ENCODE peak calls at places on chromosomes 2 and 18, in four cellular contexts. One of them, this sample, is unnamed.

GRCh38 chr2:39437522-39438296 is 624 bp upstream of the MAP4K3 start:
- DNase-seq in suprapubic skin: no peak
- DNase-seq in NB4: no peak
- DNase-seq in ovary: peak
- DNase-seq in this sample: no peak

GRCh38 chr2:215745316-215745715 is 268.0 kb downstream of the MREG start:
- DNase-seq in suprapubic skin: no peak
- DNase-seq in NB4: no peak
- DNase-seq in ovary: no peak
- DNase-seq in this sample: no peak

GRCh38 chr18:45505497-45506206 is 109.6 kb upstream of the SLC14A2 start:
- DNase-seq in suprapubic skin: no peak
- DNase-seq in NB4: no peak
- DNase-seq in ovary: no peak
- DNase-seq in this sample: no peak

GRCh38 chr18:68263481-68263880 is 451.4 kb downstream of the TMX3 start:
- DNase-seq in suprapubic skin: no peak
- DNase-seq in NB4: no peak
- DNase-seq in ovary: no peak
- DNase-seq in this sample: no peak

GRCh38 chr2:174784316-174784715 is 20.0 kb upstream of the CHRNA1 start:
- DNase-seq in suprapubic skin: no peak
- DNase-seq in NB4: no peak
- DNase-seq in ovary: no peak
- DNase-seq in this sample: no peak

GRCh38 chr2:203649176-203649814 is 57.1 kb upstream of the CD28 start:
- DNase-seq in suprapubic skin: no peak
- DNase-seq in NB4: no peak
- DNase-seq in ovary: no peak
- DNase-seq in this sample: no peak

GRCh38 chr18:79156330-79156729 is 87.1 kb downstream of the ATP9B start:
- DNase-seq in suprapubic skin: no peak
- DNase-seq in NB4: peak
- DNase-seq in ovary: no peak
- DNase-seq in this sample: no peak

GRCh38 chr2:70947556-70948184 is 12.0 kb downstream of the ATP6V1B1 start:
- DNase-seq in suprapubic skin: no peak
- DNase-seq in NB4: no peak
- DNase-seq in ovary: no peak
- DNase-seq in this sample: peak

GRCh38 chr2:159051656-159052055 is 83.2 kb downstream of the TANC1 start:
- DNase-seq in suprapubic skin: no peak
- DNase-seq in NB4: no peak
- DNase-seq in ovary: no peak
- DNase-seq in this sample: no peak

GRCh38 chr2:72562451-72563153 is 263.2 kb downstream of the EXOC6B start:
- DNase-seq in suprapubic skin: no peak
- DNase-seq in NB4: no peak
- DNase-seq in ovary: no peak
- DNase-seq in this sample: no peak

GRCh38 chr2:101983486-101983885 is 8.3 kb upstream of the IL1R2 start:
- DNase-seq in suprapubic skin: no peak
- DNase-seq in NB4: no peak
- DNase-seq in ovary: no peak
- DNase-seq in this sample: no peak

GRCh38 chr2:32068-32467 is 14.2 kb downstream of the FAM110C start:
- DNase-seq in suprapubic skin: no peak
- DNase-seq in NB4: no peak
- DNase-seq in ovary: no peak
- DNase-seq in this sample: no peak

GRCh38 chr2:105431367-105432088 is 32.7 kb upstream of the FHL2 start:
- DNase-seq in suprapubic skin: no peak
- DNase-seq in NB4: no peak
- DNase-seq in ovary: peak
- DNase-seq in this sample: no peak

GRCh38 chr2:85886585-85886984 is 2.2 kb downstream of the ST3GAL5 start:
- DNase-seq in suprapubic skin: peak
- DNase-seq in NB4: peak
- DNase-seq in ovary: peak
- DNase-seq in this sample: no peak
- TF ChIP-seq CTCF in suprapubic skin: no peak
- TF ChIP-seq CTCF in NB4: no peak
- TF ChIP-seq CTCF in ovary: no peak
- TF ChIP-seq CTCF in this sample: no peak

GRCh38 chr2:60335533-60336237 is 217.8 kb downstream of the BCL11A start:
- DNase-seq in suprapubic skin: no peak
- DNase-seq in NB4: peak
- DNase-seq in ovary: no peak
- DNase-seq in this sample: no peak
- TF ChIP-seq CTCF in suprapubic skin: no peak
- TF ChIP-seq CTCF in NB4: no peak
- TF ChIP-seq CTCF in ovary: no peak
- TF ChIP-seq CTCF in this sample: no peak

DNA sequence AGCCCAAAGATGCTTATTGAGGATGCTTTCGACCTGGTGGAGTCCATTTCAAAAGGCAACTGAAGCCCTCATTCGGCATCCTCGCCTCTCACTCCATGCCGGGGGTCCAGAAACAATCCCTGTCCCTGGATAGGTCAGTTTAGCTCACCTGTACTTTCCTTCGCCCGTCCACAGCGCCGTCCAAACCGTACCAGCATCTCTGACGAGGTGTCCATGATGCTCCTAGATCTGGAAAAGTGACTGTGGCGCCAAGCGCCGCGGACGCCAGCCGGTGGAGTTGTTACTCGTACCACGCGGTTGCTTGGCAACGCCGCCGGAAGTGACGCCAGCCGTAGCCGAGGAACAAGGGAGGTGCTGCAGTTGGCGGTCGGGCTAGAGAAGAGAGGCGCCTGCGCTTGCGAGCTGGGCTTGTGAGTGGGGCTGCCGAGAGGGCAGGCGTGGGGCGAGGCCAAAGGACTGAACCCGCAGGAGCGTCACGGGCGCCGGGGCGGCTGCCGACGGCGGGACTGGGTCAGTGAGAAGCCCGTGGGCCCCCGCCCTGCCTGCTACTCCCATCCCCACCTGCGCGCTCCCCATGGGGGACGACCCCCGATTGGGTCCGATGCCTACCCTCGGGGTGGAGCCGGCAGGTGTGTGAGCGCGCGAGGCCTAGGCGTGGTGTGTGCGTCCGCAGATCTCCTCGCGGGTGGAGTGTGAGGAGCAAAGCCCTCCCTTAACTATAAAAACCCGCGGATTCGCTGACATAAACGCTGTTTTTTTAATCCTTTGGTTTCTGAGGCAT is at the start of the genes CFAP210 and PHOSPHO2:
- DNase-seq in suprapubic skin: peak
- DNase-seq in NB4: peak
- DNase-seq in ovary: peak
- DNase-seq in this sample: peak
- TF ChIP-seq CTCF in suprapubic skin: no peak
- TF ChIP-seq CTCF in NB4: no peak
- TF ChIP-seq CTCF in ovary: peak
- TF ChIP-seq CTCF in this sample: no peak

GRCh38 chr18:49708674-49709580 is 104.4 kb downstream of the ACAA2 start:
- DNase-seq in suprapubic skin: no peak
- DNase-seq in NB4: no peak
- DNase-seq in ovary: no peak
- DNase-seq in this sample: no peak
- TF ChIP-seq CTCF in suprapubic skin: no peak
- TF ChIP-seq CTCF in NB4: no peak
- TF ChIP-seq CTCF in ovary: no peak
- TF ChIP-seq CTCF in this sample: no peak

DNA sequence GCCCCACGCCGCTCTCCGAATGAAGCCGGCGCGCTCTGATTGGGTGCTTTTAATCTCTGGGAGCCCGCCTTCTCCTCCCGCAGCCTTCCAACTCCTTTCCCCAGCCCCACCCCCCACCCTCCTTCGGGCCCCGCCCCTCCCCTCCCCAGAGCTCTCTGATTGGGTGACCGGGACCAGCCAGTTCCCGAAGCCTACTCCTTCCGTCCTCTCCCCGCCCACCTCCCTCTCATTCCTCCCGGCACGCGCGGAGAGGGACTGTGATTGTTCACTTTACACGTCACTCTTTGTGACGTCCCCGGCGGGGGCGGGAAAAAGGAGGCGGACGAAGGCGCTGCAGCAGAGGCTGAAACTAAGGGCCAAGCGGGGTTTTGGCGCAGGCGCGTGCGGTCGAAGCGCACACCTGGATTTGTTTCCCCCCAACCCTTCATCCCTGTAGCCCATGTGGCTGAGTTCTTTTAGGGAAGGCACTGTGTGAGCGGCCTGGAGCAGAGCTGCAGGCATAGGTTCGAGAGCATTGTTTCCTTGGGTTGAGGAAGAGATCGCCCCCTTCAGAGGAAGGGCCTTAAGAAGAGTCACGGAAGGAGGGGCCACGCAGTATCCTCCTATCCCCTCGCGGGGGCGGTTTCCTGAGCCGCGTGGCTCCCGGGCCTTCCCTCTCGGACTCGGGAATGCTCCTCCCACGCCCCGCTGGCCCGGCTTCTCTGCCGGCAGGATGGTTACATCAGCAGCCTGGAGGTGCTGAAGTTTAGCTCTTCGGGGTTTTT is at the start of gene MEX3C:
- DNase-seq in suprapubic skin: peak
- DNase-seq in NB4: peak
- DNase-seq in ovary: peak
- DNase-seq in this sample: peak
- TF ChIP-seq CTCF in suprapubic skin: peak
- TF ChIP-seq CTCF in NB4: peak
- TF ChIP-seq CTCF in ovary: peak
- TF ChIP-seq CTCF in this sample: peak

GRCh38 chr2:48334180-48334579 is 195.8 kb upstream of the STON1 start:
- DNase-seq in suprapubic skin: no peak
- DNase-seq in NB4: no peak
- DNase-seq in ovary: no peak
- DNase-seq in this sample: no peak

GRCh38 chr2:48328159-48328816 is 201.7 kb upstream of the STON1 start:
- DNase-seq in suprapubic skin: no peak
- DNase-seq in NB4: no peak
- DNase-seq in ovary: no peak
- DNase-seq in this sample: no peak

GRCh38 chr2:48332286-48332685 is 197.7 kb upstream of the STON1 start:
- DNase-seq in suprapubic skin: no peak
- DNase-seq in NB4: peak
- DNase-seq in ovary: no peak
- DNase-seq in this sample: no peak

DNA sequence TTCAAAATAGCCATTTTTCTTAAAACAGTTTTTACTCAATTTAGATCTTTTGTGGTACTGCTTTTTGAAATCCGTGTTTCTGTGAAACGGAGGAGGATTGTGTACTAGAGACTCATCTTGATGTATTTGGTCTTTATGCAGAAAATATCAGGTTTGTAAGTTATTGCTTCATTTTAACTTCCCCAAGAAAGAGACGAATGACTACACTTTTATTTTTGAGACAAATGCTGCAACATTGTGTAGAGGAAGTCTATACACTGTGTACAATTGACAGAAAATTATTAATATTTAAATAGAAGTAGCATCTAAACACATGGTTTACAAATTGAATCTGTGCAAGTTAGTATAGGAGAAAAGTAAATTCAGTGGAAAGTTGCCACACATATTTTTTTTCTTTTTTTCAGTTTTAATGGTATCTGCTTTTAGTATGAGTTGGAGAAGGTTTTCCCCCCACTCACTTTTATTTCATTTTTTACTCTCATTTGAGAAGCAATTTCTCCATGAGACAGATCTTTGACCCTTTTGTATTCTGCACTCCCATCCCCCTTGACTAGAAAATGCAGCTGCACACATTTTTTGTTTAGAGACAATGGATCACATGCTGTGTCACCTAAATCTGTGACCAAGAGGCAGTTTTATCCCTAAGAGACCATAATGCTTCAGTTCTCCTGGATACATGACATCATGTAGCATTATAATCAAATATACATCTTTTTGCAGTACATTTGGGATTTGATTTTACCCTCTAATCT is 200.8 kb upstream of the STON1 start:
- DNase-seq in suprapubic skin: no peak
- DNase-seq in NB4: peak
- DNase-seq in ovary: no peak
- DNase-seq in this sample: no peak
- TF ChIP-seq CTCF in suprapubic skin: no peak
- TF ChIP-seq CTCF in NB4: no peak
- TF ChIP-seq CTCF in ovary: no peak
- TF ChIP-seq CTCF in this sample: no peak

This sample was measured in type B pancreatic cell.